ENCODE peak calls at places on chromosomes 13 and 19, in nine cellular contexts. One of them, this sample, is unnamed.

GRCh38 chr19:5165697-5166019 is 175.0 kb downstream of the PTPRS start:
- DNase-seq in Peyer's patch: no peak
- DNase-seq in cardiac muscle cell: no peak
- DNase-seq in IMR-90: no peak
- DNase-seq in OCI-LY7: no peak
- DNase-seq in A549: no peak
- DNase-seq in breast epithelium: no peak
- DNase-seq in keratinocyte: no peak
- DNase-seq in heart right ventricle: no peak
- DNase-seq in this sample: no peak

GRCh38 chr19:37699057-37699456 is 20.5 kb downstream of the ZNF607 start:
- DNase-seq in Peyer's patch: no peak
- DNase-seq in cardiac muscle cell: no peak
- DNase-seq in IMR-90: peak; percentile 8
- DNase-seq in OCI-LY7: no peak
- DNase-seq in A549: no peak
- DNase-seq in breast epithelium: no peak
- DNase-seq in keratinocyte: no peak
- DNase-seq in heart right ventricle: no peak
- DNase-seq in this sample: no peak

GRCh38 chr13:26946675-26947342 is 186.2 kb upstream of the GPR12 start:
- DNase-seq in Peyer's patch: no peak
- DNase-seq in cardiac muscle cell: peak; percentile 84
- DNase-seq in IMR-90: peak; percentile 73
- DNase-seq in OCI-LY7: peak; percentile 65
- DNase-seq in A549: peak; percentile 50
- DNase-seq in breast epithelium: no peak
- DNase-seq in keratinocyte: no peak
- DNase-seq in heart right ventricle: no peak
- DNase-seq in this sample: no peak

GRCh38 chr13:105991622-105992254 is 543.7 kb downstream of the EFNB2 start:
- DNase-seq in Peyer's patch: no peak
- DNase-seq in cardiac muscle cell: peak; percentile 82
- DNase-seq in IMR-90: peak; percentile 80
- DNase-seq in OCI-LY7: no peak
- DNase-seq in A549: no peak
- DNase-seq in breast epithelium: peak; percentile 95
- DNase-seq in keratinocyte: peak; percentile 100
- DNase-seq in heart right ventricle: no peak
- DNase-seq in this sample: no peak

GRCh38 chr19:6216996-6217751 is 62.6 kb downstream of the MLLT1 start:
- DNase-seq in Peyer's patch: no peak
- DNase-seq in cardiac muscle cell: peak; percentile 87
- DNase-seq in IMR-90: peak; percentile 13
- DNase-seq in OCI-LY7: no peak
- DNase-seq in A549: no peak
- DNase-seq in breast epithelium: no peak
- DNase-seq in keratinocyte: no peak
- DNase-seq in heart right ventricle: peak; percentile 50
- DNase-seq in this sample: no peak

GRCh38 chr19:11496391-11497163 is 9.1 kb downstream of the ZNF653 start:
- DNase-seq in Peyer's patch: peak; percentile 72
- DNase-seq in cardiac muscle cell: peak; percentile 88
- DNase-seq in IMR-90: peak; percentile 86
- DNase-seq in OCI-LY7: peak; percentile 77
- DNase-seq in A549: peak; percentile 55
- DNase-seq in breast epithelium: no peak
- DNase-seq in keratinocyte: peak; percentile 44
- DNase-seq in heart right ventricle: peak; percentile 36
- DNase-seq in this sample: peak; percentile 27

GRCh38 chr19:5046339-5047039 is 77.6 kb downstream of the KDM4B start:
- DNase-seq in Peyer's patch: peak; percentile 70
- DNase-seq in cardiac muscle cell: no peak
- DNase-seq in IMR-90: peak; percentile 40
- DNase-seq in OCI-LY7: peak; percentile 10
- DNase-seq in A549: peak; percentile 86
- DNase-seq in breast epithelium: peak; percentile 48
- DNase-seq in keratinocyte: no peak
- DNase-seq in heart right ventricle: no peak
- DNase-seq in this sample: no peak

GRCh38 chr13:60679131-60679530 is 282.1 kb downstream of the TDRD3 start:
- DNase-seq in Peyer's patch: no peak
- DNase-seq in cardiac muscle cell: peak; percentile 2
- DNase-seq in IMR-90: no peak
- DNase-seq in OCI-LY7: no peak
- DNase-seq in A549: no peak
- DNase-seq in breast epithelium: no peak
- DNase-seq in keratinocyte: no peak
- DNase-seq in heart right ventricle: no peak
- DNase-seq in this sample: no peak

GRCh38 chr19:48186015-48186414 is 15.5 kb downstream of the ZSWIM9 start:
- DNase-seq in Peyer's patch: no peak
- DNase-seq in cardiac muscle cell: no peak
- DNase-seq in IMR-90: no peak
- DNase-seq in OCI-LY7: peak; percentile 36
- DNase-seq in A549: no peak
- DNase-seq in breast epithelium: no peak
- DNase-seq in keratinocyte: no peak
- DNase-seq in heart right ventricle: no peak
- DNase-seq in this sample: no peak

GRCh38 chr13:72295173-72295572 is 428.2 kb upstream of the DACH1 start:
- DNase-seq in Peyer's patch: no peak
- DNase-seq in cardiac muscle cell: peak; percentile 25
- DNase-seq in IMR-90: no peak
- DNase-seq in OCI-LY7: no peak
- DNase-seq in A549: no peak
- DNase-seq in breast epithelium: no peak
- DNase-seq in keratinocyte: no peak
- DNase-seq in heart right ventricle: no peak
- DNase-seq in this sample: no peak

GRCh38 chr13:96967248-96967745 is 27.0 kb downstream of the OXGR1 start:
- DNase-seq in Peyer's patch: no peak
- DNase-seq in cardiac muscle cell: no peak
- DNase-seq in IMR-90: no peak
- DNase-seq in OCI-LY7: peak; percentile 4
- DNase-seq in A549: no peak
- DNase-seq in breast epithelium: no peak
- DNase-seq in keratinocyte: no peak
- DNase-seq in heart right ventricle: no peak
- DNase-seq in this sample: no peak

GRCh38 chr13:100394005-100394695 is 194.4 kb downstream of the GGACT start:
- DNase-seq in Peyer's patch: no peak
- DNase-seq in cardiac muscle cell: peak; percentile 61
- DNase-seq in IMR-90: peak; percentile 92
- DNase-seq in OCI-LY7: no peak
- DNase-seq in A549: no peak
- DNase-seq in breast epithelium: no peak
- DNase-seq in keratinocyte: no peak
- DNase-seq in heart right ventricle: peak; percentile 8
- DNase-seq in this sample: no peak

GRCh38 chr19:53101518-53101917 is 1.7 kb downstream of the ZNF160 start:
- DNase-seq in Peyer's patch: no peak
- DNase-seq in cardiac muscle cell: peak; percentile 6
- DNase-seq in IMR-90: peak; percentile 12
- DNase-seq in OCI-LY7: peak; percentile 33
- DNase-seq in A549: no peak
- DNase-seq in breast epithelium: no peak
- DNase-seq in keratinocyte: no peak
- DNase-seq in heart right ventricle: no peak
- DNase-seq in this sample: no peak

GRCh38 chr13:39777021-39777420 is 121.6 kb downstream of the COG6 start:
- DNase-seq in Peyer's patch: no peak
- DNase-seq in cardiac muscle cell: no peak
- DNase-seq in IMR-90: no peak
- DNase-seq in OCI-LY7: no peak
- DNase-seq in A549: no peak
- DNase-seq in breast epithelium: no peak
- DNase-seq in keratinocyte: no peak
- DNase-seq in heart right ventricle: no peak
- DNase-seq in this sample: no peak

GRCh38 chr19:43779820-43780219 is 953 bp downstream of the KCNN4 start:
- DNase-seq in Peyer's patch: peak; percentile 43
- DNase-seq in cardiac muscle cell: no peak
- DNase-seq in IMR-90: no peak
- DNase-seq in OCI-LY7: peak; percentile 75
- DNase-seq in A549: peak; percentile 65
- DNase-seq in breast epithelium: no peak
- DNase-seq in keratinocyte: no peak
- DNase-seq in heart right ventricle: no peak
- DNase-seq in this sample: no peak

GRCh38 chr19:47707135-47707925 is 5.9 kb upstream of the EHD2 start:
- DNase-seq in Peyer's patch: peak; percentile 81
- DNase-seq in cardiac muscle cell: peak; percentile 82
- DNase-seq in IMR-90: peak; percentile 75
- DNase-seq in OCI-LY7: peak; percentile 79
- DNase-seq in A549: peak; percentile 76
- DNase-seq in breast epithelium: peak; percentile 57
- DNase-seq in keratinocyte: no peak
- DNase-seq in heart right ventricle: peak; percentile 58
- DNase-seq in this sample: no peak

GRCh38 chr13:93364166-93364565 is 137.6 kb downstream of the GPC6 start:
- DNase-seq in Peyer's patch: no peak
- DNase-seq in cardiac muscle cell: peak; percentile 48
- DNase-seq in IMR-90: peak; percentile 91
- DNase-seq in OCI-LY7: no peak
- DNase-seq in A549: no peak
- DNase-seq in breast epithelium: no peak
- DNase-seq in keratinocyte: no peak
- DNase-seq in heart right ventricle: no peak
- DNase-seq in this sample: no peak

DNA sequence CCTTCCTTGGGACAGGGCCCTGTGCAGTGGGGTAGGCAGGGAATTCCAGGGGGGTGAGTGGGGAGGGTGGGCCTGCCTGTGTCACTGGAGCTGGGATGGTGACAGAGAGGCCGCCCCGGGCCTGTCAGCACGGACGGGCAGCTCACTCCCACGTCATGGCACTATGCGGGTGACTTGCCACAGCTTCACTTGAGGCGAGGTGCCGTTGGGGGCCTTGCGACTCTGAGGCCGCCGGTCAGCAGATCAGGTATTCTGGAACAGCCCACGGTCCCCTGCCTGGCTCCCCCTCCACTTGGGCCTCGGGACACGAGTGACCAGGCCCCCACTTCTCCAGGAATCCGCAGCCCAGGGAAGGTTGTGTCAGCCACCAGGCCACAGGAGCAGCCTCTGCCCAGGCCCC is 2.9 kb upstream of the MIDN start:
- DNase-seq in Peyer's patch: no peak
- DNase-seq in cardiac muscle cell: no peak
- DNase-seq in IMR-90: no peak
- DNase-seq in OCI-LY7: no peak
- DNase-seq in A549: no peak
- DNase-seq in breast epithelium: no peak
- DNase-seq in keratinocyte: no peak
- DNase-seq in heart right ventricle: no peak
- DNase-seq in this sample: no peak
- H3K4me1 ChIP-seq in Peyer's patch: peaks cover 7% of the 10 kb centered on the region
- H3K4me1 ChIP-seq in cardiac muscle cell: peaks cover 10% of the 10 kb centered on the region
- H3K4me1 ChIP-seq in IMR-90: peaks cover 19% of the 10 kb centered on the region
- H3K4me1 ChIP-seq in OCI-LY7: peaks cover 51% of the 10 kb centered on the region
- H3K4me1 ChIP-seq in A549: peaks cover 56% of the 10 kb centered on the region
- H3K4me1 ChIP-seq in breast epithelium: peaks cover 39% of the 10 kb centered on the region
- H3K4me1 ChIP-seq in keratinocyte: peaks cover 29% of the 10 kb centered on the region
- H3K4me1 ChIP-seq in heart right ventricle: peaks cover 75% of the 10 kb centered on the region
- H3K4me1 ChIP-seq in this sample: peaks cover 43% of the 10 kb centered on the region

DNA sequence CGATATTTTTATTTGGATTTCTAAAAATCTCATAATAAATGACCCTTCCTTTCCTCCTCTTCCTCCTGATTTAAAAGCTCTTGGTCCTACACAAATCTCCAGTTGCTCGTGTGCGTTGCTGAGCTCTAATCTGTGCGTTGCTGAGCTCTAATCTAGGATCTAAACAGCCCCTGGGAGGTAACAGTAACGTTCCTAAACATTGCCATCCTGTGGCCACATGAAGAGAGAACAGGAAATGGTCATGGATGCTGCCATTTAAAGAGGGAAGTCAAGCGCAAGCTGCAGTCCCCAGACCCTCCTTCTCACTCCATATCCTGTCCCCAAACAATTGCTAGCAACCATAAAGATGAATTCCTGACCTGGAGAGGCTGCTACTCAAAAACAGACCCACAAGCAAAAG is 170.8 kb downstream of the NUFIP1 start:
- DNase-seq in Peyer's patch: no peak
- DNase-seq in cardiac muscle cell: peak; percentile 54
- DNase-seq in IMR-90: peak; percentile 43
- DNase-seq in OCI-LY7: no peak
- DNase-seq in A549: no peak
- DNase-seq in breast epithelium: no peak
- DNase-seq in keratinocyte: no peak
- DNase-seq in heart right ventricle: no peak
- DNase-seq in this sample: no peak
- TF ChIP-seq CTCF in Peyer's patch: no peak
- TF ChIP-seq CTCF in cardiac muscle cell: peak; percentile 21
- TF ChIP-seq CTCF in IMR-90: peak; percentile 29
- TF ChIP-seq CTCF in OCI-LY7: peak; percentile 35
- TF ChIP-seq CTCF in A549: no peak
- TF ChIP-seq CTCF in breast epithelium: peak; percentile 25
- TF ChIP-seq CTCF in keratinocyte: peak; percentile 61
- TF ChIP-seq CTCF in heart right ventricle: peak; percentile 17
- TF ChIP-seq CTCF in this sample: no peak

DNA sequence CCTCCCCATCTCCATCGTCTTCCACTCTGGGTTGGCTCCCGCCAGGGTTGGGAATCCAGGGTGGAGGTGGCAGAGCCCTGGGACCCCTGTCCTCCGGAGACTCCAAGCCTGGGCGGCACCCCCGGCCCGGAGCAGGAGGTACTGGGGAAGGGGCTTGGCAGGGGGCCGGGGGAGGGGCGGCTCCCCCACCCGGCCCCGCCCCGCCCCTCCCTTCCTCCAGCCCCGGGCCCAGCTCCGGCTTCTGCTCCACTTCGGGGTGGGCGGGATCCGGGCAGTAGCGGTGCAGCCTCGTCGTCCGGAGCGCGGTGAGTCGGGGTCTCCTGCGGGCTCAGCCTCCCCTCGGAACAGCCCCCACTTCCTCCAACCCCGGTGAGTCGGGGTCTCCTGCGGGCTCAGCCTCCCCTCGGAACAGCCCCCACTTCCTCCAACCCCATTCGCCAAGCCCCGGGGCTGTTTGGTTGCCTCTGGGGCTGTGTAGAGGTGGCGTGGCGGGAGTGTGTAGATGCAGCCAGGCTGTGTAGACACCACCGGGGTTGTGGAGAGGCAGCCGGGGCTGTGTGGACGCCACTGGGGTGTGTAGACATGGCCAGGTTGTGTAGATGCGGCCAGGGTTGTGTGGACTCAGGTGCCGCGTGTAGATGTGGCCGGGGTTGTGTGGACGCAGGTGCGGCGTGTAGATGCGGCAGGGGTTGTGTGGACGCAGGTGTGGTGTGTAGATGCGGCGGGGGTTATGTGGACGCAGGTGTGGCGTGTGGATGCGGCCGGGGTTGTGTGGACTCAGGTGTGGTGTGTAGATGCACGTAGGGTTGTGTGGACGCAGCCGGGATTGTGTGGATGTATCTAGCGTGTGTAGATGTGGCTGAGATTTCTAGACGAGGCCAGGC is at the start of gene TMPRSS9:
- DNase-seq in Peyer's patch: no peak
- DNase-seq in cardiac muscle cell: no peak
- DNase-seq in IMR-90: no peak
- DNase-seq in OCI-LY7: no peak
- DNase-seq in A549: no peak
- DNase-seq in breast epithelium: no peak
- DNase-seq in keratinocyte: no peak
- DNase-seq in heart right ventricle: no peak
- DNase-seq in this sample: no peak
- H3K4me3 ChIP-seq in Peyer's patch: no peak within 1 kb of the TSS
- H3K4me3 ChIP-seq in cardiac muscle cell: no peak within 1 kb of the TSS
- H3K4me3 ChIP-seq in IMR-90: no peak within 1 kb of the TSS
- H3K4me3 ChIP-seq in OCI-LY7: no peak within 1 kb of the TSS
- H3K4me3 ChIP-seq in A549: no peak within 1 kb of the TSS
- H3K4me3 ChIP-seq in breast epithelium: no peak within 1 kb of the TSS
- H3K4me3 ChIP-seq in keratinocyte: no peak within 1 kb of the TSS
- H3K4me3 ChIP-seq in heart right ventricle: no peak within 1 kb of the TSS
- H3K4me3 ChIP-seq in this sample: no peak within 1 kb of the TSS

GRCh38 chr19:41543582-41543981 is 32.4 kb upstream of the CEACAM21 start:
- DNase-seq in Peyer's patch: no peak
- DNase-seq in cardiac muscle cell: no peak
- DNase-seq in IMR-90: no peak
- DNase-seq in OCI-LY7: no peak
- DNase-seq in A549: no peak
- DNase-seq in breast epithelium: no peak
- DNase-seq in keratinocyte: no peak
- DNase-seq in heart right ventricle: no peak
- DNase-seq in this sample: no peak
- H3K4me1 ChIP-seq in Peyer's patch: no peaks in the 10 kb centered on the region
- H3K4me1 ChIP-seq in cardiac muscle cell: no peaks in the 10 kb centered on the region
- H3K4me1 ChIP-seq in IMR-90: no peaks in the 10 kb centered on the region
- H3K4me1 ChIP-seq in OCI-LY7: peaks cover 71% of the 10 kb centered on the region
- H3K4me1 ChIP-seq in A549: no peaks in the 10 kb centered on the region
- H3K4me1 ChIP-seq in breast epithelium: no peaks in the 10 kb centered on the region
- H3K4me1 ChIP-seq in keratinocyte: no peaks in the 10 kb centered on the region
- H3K4me1 ChIP-seq in heart right ventricle: peaks cover 14% of the 10 kb centered on the region
- H3K4me1 ChIP-seq in this sample: no peaks in the 10 kb centered on the region

This sample was measured in thoracic aorta.